ENCODE peak calls at places on chromosomes 12 and 14, in eight cellular contexts. One of them, this sample, is unnamed.

GRCh38 chr12:92244036-92244435 is 98.4 kb upstream of the BTG1 start:
- DNase-seq in HCT116: no peak
- DNase-seq in MM.1S: no peak
- DNase-seq in neural progenitor cell: no peak
- DNase-seq in psoas muscle: no peak
- DNase-seq in hepatocyte: peak
- DNase-seq in cardiac muscle cell: peak
- DNase-seq in testis: peak
- DNase-seq in this sample: no peak

GRCh38 chr14:61547186-61548121 is 147.9 kb upstream of the HIF1A start:
- DNase-seq in HCT116: no peak
- DNase-seq in MM.1S: no peak
- DNase-seq in neural progenitor cell: no peak
- DNase-seq in psoas muscle: no peak
- DNase-seq in hepatocyte: peak
- DNase-seq in cardiac muscle cell: no peak
- DNase-seq in testis: no peak
- DNase-seq in this sample: no peak

GRCh38 chr14:51367600-51367931 is 127.5 kb downstream of the TMX1 start:
- DNase-seq in HCT116: no peak
- DNase-seq in MM.1S: no peak
- DNase-seq in neural progenitor cell: no peak
- DNase-seq in psoas muscle: no peak
- DNase-seq in hepatocyte: no peak
- DNase-seq in cardiac muscle cell: no peak
- DNase-seq in testis: no peak
- DNase-seq in this sample: no peak

GRCh38 chr12:65204886-65205525 is 35.6 kb downstream of the LEMD3 start:
- DNase-seq in HCT116: no peak
- DNase-seq in MM.1S: no peak
- DNase-seq in neural progenitor cell: no peak
- DNase-seq in psoas muscle: no peak
- DNase-seq in hepatocyte: no peak
- DNase-seq in cardiac muscle cell: no peak
- DNase-seq in testis: no peak
- DNase-seq in this sample: no peak

GRCh38 chr14:64212666-64213065 is 81.5 kb downstream of the ESR2 start:
- DNase-seq in HCT116: no peak
- DNase-seq in MM.1S: no peak
- DNase-seq in neural progenitor cell: no peak
- DNase-seq in psoas muscle: no peak
- DNase-seq in hepatocyte: no peak
- DNase-seq in cardiac muscle cell: no peak
- DNase-seq in testis: peak
- DNase-seq in this sample: no peak

GRCh38 chr12:23431006-23431405 is 518.5 kb downstream of the SOX5 start:
- DNase-seq in HCT116: no peak
- DNase-seq in MM.1S: no peak
- DNase-seq in neural progenitor cell: no peak
- DNase-seq in psoas muscle: no peak
- DNase-seq in hepatocyte: no peak
- DNase-seq in cardiac muscle cell: peak
- DNase-seq in testis: no peak
- DNase-seq in this sample: no peak

GRCh38 chr14:71117839-71118743 is 210.8 kb downstream of the PCNX1 start:
- DNase-seq in HCT116: no peak
- DNase-seq in MM.1S: no peak
- DNase-seq in neural progenitor cell: no peak
- DNase-seq in psoas muscle: no peak
- DNase-seq in hepatocyte: peak
- DNase-seq in cardiac muscle cell: peak
- DNase-seq in testis: no peak
- DNase-seq in this sample: no peak

GRCh38 chr14:45641541-45641940 is 388.5 kb upstream of the MIS18BP1 start:
- DNase-seq in HCT116: no peak
- DNase-seq in MM.1S: no peak
- DNase-seq in neural progenitor cell: no peak
- DNase-seq in psoas muscle: no peak
- DNase-seq in hepatocyte: no peak
- DNase-seq in cardiac muscle cell: peak
- DNase-seq in testis: no peak
- DNase-seq in this sample: no peak

GRCh38 chr14:50082308-50082742 is 34.0 kb downstream of the VCPKMT start:
- DNase-seq in HCT116: no peak
- DNase-seq in MM.1S: no peak
- DNase-seq in neural progenitor cell: no peak
- DNase-seq in psoas muscle: no peak
- DNase-seq in hepatocyte: no peak
- DNase-seq in cardiac muscle cell: no peak
- DNase-seq in testis: no peak
- DNase-seq in this sample: no peak

GRCh38 chr12:95805864-95806669 is 15.5 kb upstream of the NTN4 start:
- DNase-seq in HCT116: peak
- DNase-seq in MM.1S: no peak
- DNase-seq in neural progenitor cell: no peak
- DNase-seq in psoas muscle: no peak
- DNase-seq in hepatocyte: peak
- DNase-seq in cardiac muscle cell: no peak
- DNase-seq in testis: no peak
- DNase-seq in this sample: no peak

GRCh38 chr14:53683229-53683628 is 273.4 kb downstream of the BMP4 start:
- DNase-seq in HCT116: no peak
- DNase-seq in MM.1S: no peak
- DNase-seq in neural progenitor cell: no peak
- DNase-seq in psoas muscle: no peak
- DNase-seq in hepatocyte: no peak
- DNase-seq in cardiac muscle cell: no peak
- DNase-seq in testis: no peak
- DNase-seq in this sample: no peak

GRCh38 chr12:47085815-47086252 is 6.1 kb upstream of the AMIGO2 start:
- DNase-seq in HCT116: no peak
- DNase-seq in MM.1S: peak
- DNase-seq in neural progenitor cell: no peak
- DNase-seq in psoas muscle: no peak
- DNase-seq in hepatocyte: peak
- DNase-seq in cardiac muscle cell: no peak
- DNase-seq in testis: no peak
- DNase-seq in this sample: no peak

GRCh38 chr12:122874081-122874480 is 21.8 kb downstream of the VPS37B start:
- DNase-seq in HCT116: no peak
- DNase-seq in MM.1S: no peak
- DNase-seq in neural progenitor cell: peak
- DNase-seq in psoas muscle: no peak
- DNase-seq in hepatocyte: no peak
- DNase-seq in cardiac muscle cell: peak
- DNase-seq in testis: no peak
- DNase-seq in this sample: no peak

GRCh38 chr12:1107669-1108068 is 116.6 kb downstream of the ERC1 start:
- DNase-seq in HCT116: no peak
- DNase-seq in MM.1S: no peak
- DNase-seq in neural progenitor cell: no peak
- DNase-seq in psoas muscle: no peak
- DNase-seq in hepatocyte: no peak
- DNase-seq in cardiac muscle cell: no peak
- DNase-seq in testis: no peak
- DNase-seq in this sample: no peak

GRCh38 chr14:51014086-51014485 is 69.8 kb upstream of the PYGL start:
- DNase-seq in HCT116: no peak
- DNase-seq in MM.1S: no peak
- DNase-seq in neural progenitor cell: peak
- DNase-seq in psoas muscle: no peak
- DNase-seq in hepatocyte: peak
- DNase-seq in cardiac muscle cell: no peak
- DNase-seq in testis: peak
- DNase-seq in this sample: peak

GRCh38 chr14:106564058-106564643 is 1037.8 kb downstream of the TMEM121 start:
- DNase-seq in HCT116: no peak
- DNase-seq in MM.1S: peak
- DNase-seq in neural progenitor cell: peak
- DNase-seq in psoas muscle: no peak
- DNase-seq in hepatocyte: no peak
- DNase-seq in cardiac muscle cell: no peak
- DNase-seq in testis: peak
- DNase-seq in this sample: peak

GRCh38 chr14:59321184-59321952 is 132.9 kb downstream of the DAAM1 start:
- DNase-seq in HCT116: no peak
- DNase-seq in MM.1S: no peak
- DNase-seq in neural progenitor cell: no peak
- DNase-seq in psoas muscle: no peak
- DNase-seq in hepatocyte: no peak
- DNase-seq in cardiac muscle cell: peak
- DNase-seq in testis: no peak
- DNase-seq in this sample: no peak

GRCh38 chr14:68535404-68536024 is 257.4 kb downstream of the ZFP36L1 start:
- DNase-seq in HCT116: peak
- DNase-seq in MM.1S: no peak
- DNase-seq in neural progenitor cell: no peak
- DNase-seq in psoas muscle: no peak
- DNase-seq in hepatocyte: no peak
- DNase-seq in cardiac muscle cell: no peak
- DNase-seq in testis: no peak
- DNase-seq in this sample: no peak

GRCh38 chr12:110010853-110011835 is 11.9 kb downstream of the ANKRD13A start:
- DNase-seq in HCT116: no peak
- DNase-seq in MM.1S: peak
- DNase-seq in neural progenitor cell: no peak
- DNase-seq in psoas muscle: no peak
- DNase-seq in hepatocyte: no peak
- DNase-seq in cardiac muscle cell: no peak
- DNase-seq in testis: no peak
- DNase-seq in this sample: no peak

GRCh38 chr12:29149691-29150382 is 759 bp downstream of the FAR2 start:
- DNase-seq in HCT116: no peak
- DNase-seq in MM.1S: no peak
- DNase-seq in neural progenitor cell: peak
- DNase-seq in psoas muscle: no peak
- DNase-seq in hepatocyte: no peak
- DNase-seq in cardiac muscle cell: no peak
- DNase-seq in testis: no peak
- DNase-seq in this sample: no peak

GRCh38 chr12:45745861-45746277 is 16.4 kb downstream of the ARID2 start:
- DNase-seq in HCT116: no peak
- DNase-seq in MM.1S: peak
- DNase-seq in neural progenitor cell: no peak
- DNase-seq in psoas muscle: no peak
- DNase-seq in hepatocyte: no peak
- DNase-seq in cardiac muscle cell: no peak
- DNase-seq in testis: no peak
- DNase-seq in this sample: no peak

DNA sequence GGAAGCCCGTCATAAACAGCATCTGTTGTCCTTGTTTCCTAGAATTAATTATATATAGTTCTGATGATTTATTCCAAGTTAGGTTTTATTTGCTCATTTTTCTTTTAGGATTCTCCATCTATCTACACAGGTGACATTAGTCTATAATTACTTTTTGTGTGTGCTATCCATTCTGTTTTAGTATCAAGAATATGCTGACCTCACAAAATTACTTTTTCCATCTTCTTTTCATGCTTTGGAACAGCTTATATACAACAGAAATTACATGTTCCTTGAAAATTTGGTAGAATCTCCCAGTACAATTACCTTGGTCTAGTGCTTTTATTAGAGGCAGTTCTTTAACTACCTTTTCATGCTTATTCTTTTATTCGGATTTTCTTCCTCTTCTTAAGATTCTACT is 54.3 kb upstream of the CATSPERB start:
- DNase-seq in HCT116: no peak
- DNase-seq in MM.1S: no peak
- DNase-seq in neural progenitor cell: no peak
- DNase-seq in psoas muscle: no peak
- DNase-seq in hepatocyte: no peak
- DNase-seq in cardiac muscle cell: no peak
- DNase-seq in testis: no peak
- DNase-seq in this sample: no peak
- H3K27ac ChIP-seq in HCT116: no peak
- H3K27ac ChIP-seq in MM.1S: no peak
- H3K27ac ChIP-seq in neural progenitor cell: no peak
- H3K27ac ChIP-seq in psoas muscle: no peak
- H3K27ac ChIP-seq in hepatocyte: no peak
- H3K27ac ChIP-seq in cardiac muscle cell: no peak
- H3K27ac ChIP-seq in testis: no peak
- H3K27ac ChIP-seq in this sample: no peak

GRCh38 chr12:114409796-114410520 is 4.0 kb upstream of the TBX5 start:
- DNase-seq in HCT116: no peak
- DNase-seq in MM.1S: no peak
- DNase-seq in neural progenitor cell: no peak
- DNase-seq in psoas muscle: no peak
- DNase-seq in hepatocyte: no peak
- DNase-seq in cardiac muscle cell: no peak
- DNase-seq in testis: no peak
- DNase-seq in this sample: no peak

GRCh38 chr12:114412825-114413749 is 7.1 kb upstream of the TBX5 start:
- DNase-seq in HCT116: no peak
- DNase-seq in MM.1S: no peak
- DNase-seq in neural progenitor cell: no peak
- DNase-seq in psoas muscle: no peak
- DNase-seq in hepatocyte: no peak
- DNase-seq in cardiac muscle cell: no peak
- DNase-seq in testis: no peak
- DNase-seq in this sample: no peak

GRCh38 chr12:114414031-114414865 is 8.3 kb upstream of the TBX5 start:
- DNase-seq in HCT116: no peak
- DNase-seq in MM.1S: no peak
- DNase-seq in neural progenitor cell: peak
- DNase-seq in psoas muscle: no peak
- DNase-seq in hepatocyte: peak
- DNase-seq in cardiac muscle cell: peak
- DNase-seq in testis: no peak
- DNase-seq in this sample: no peak

GRCh38 chr12:114411081-114411836 is 5.3 kb upstream of the TBX5 start:
- DNase-seq in HCT116: no peak
- DNase-seq in MM.1S: no peak
- DNase-seq in neural progenitor cell: no peak
- DNase-seq in psoas muscle: no peak
- DNase-seq in hepatocyte: no peak
- DNase-seq in cardiac muscle cell: no peak
- DNase-seq in testis: no peak
- DNase-seq in this sample: no peak

GRCh38 chr12:114412307-114412706 is 6.4 kb upstream of the TBX5 start:
- DNase-seq in HCT116: no peak
- DNase-seq in MM.1S: no peak
- DNase-seq in neural progenitor cell: no peak
- DNase-seq in psoas muscle: no peak
- DNase-seq in hepatocyte: no peak
- DNase-seq in cardiac muscle cell: no peak
- DNase-seq in testis: no peak
- DNase-seq in this sample: no peak
- H3K27ac ChIP-seq in HCT116: no peak
- H3K27ac ChIP-seq in MM.1S: no peak
- H3K27ac ChIP-seq in neural progenitor cell: no peak
- H3K27ac ChIP-seq in psoas muscle: no peak
- H3K27ac ChIP-seq in hepatocyte: peak
- H3K27ac ChIP-seq in cardiac muscle cell: no peak
- H3K27ac ChIP-seq in testis: no peak
- H3K27ac ChIP-seq in this sample: no peak

GRCh38 chr12:120720972-120721801 is 4.4 kb upstream of the ACADS start:
- DNase-seq in HCT116: no peak
- DNase-seq in MM.1S: no peak
- DNase-seq in neural progenitor cell: no peak
- DNase-seq in psoas muscle: peak
- DNase-seq in hepatocyte: no peak
- DNase-seq in cardiac muscle cell: no peak
- DNase-seq in testis: no peak
- DNase-seq in this sample: no peak
- H3K27ac ChIP-seq in HCT116: no peak
- H3K27ac ChIP-seq in MM.1S: no peak
- H3K27ac ChIP-seq in neural progenitor cell: no peak
- H3K27ac ChIP-seq in psoas muscle: peak
- H3K27ac ChIP-seq in hepatocyte: peak
- H3K27ac ChIP-seq in cardiac muscle cell: no peak
- H3K27ac ChIP-seq in testis: peak
- H3K27ac ChIP-seq in this sample: no peak

GRCh38 chr14:74942164-74942563 is 13.2 kb downstream of the PGF start:
- DNase-seq in HCT116: no peak
- DNase-seq in MM.1S: no peak
- DNase-seq in neural progenitor cell: no peak
- DNase-seq in psoas muscle: no peak
- DNase-seq in hepatocyte: no peak
- DNase-seq in cardiac muscle cell: no peak
- DNase-seq in testis: no peak
- DNase-seq in this sample: no peak
- H3K27ac ChIP-seq in HCT116: no peak
- H3K27ac ChIP-seq in MM.1S: no peak
- H3K27ac ChIP-seq in neural progenitor cell: no peak
- H3K27ac ChIP-seq in psoas muscle: peak
- H3K27ac ChIP-seq in hepatocyte: no peak
- H3K27ac ChIP-seq in cardiac muscle cell: peak
- H3K27ac ChIP-seq in testis: peak
- H3K27ac ChIP-seq in this sample: peak